ENCODE peak calls at places on chromosomes 3 and 15, in ten cellular contexts. One of them, this sample, is unnamed.

GRCh38 chr3:181711325-181712135 is at the start of gene SOX2:
- DNase-seq in cardiac fibroblast: peak; percentile 39
- DNase-seq in left ventricle myocardium inferior: peak; percentile 35
- DNase-seq in cardiac muscle cell: peak; percentile 42
- DNase-seq in body of pancreas: peak; percentile 58
- DNase-seq in GM13977: peak; percentile 82
- DNase-seq in AG04449: no peak
- DNase-seq in K562: peak; percentile 52
- DNase-seq in SK-N-SH: peak; percentile 98
- DNase-seq in WTC11: peak; percentile 88
- DNase-seq in this sample: peak; percentile 84

GRCh38 chr3:185503467-185503975 is 4.7 kb upstream of the TMEM41A start:
- DNase-seq in body of pancreas: no peak
- DNase-seq in cardiac muscle cell: no peak
- DNase-seq in AG04449: no peak
- DNase-seq in left ventricle myocardium inferior: no peak
- DNase-seq in cardiac fibroblast: no peak
- DNase-seq in K562: peak; percentile 39
- DNase-seq in WTC11: no peak
- DNase-seq in GM13977: no peak
- DNase-seq in SK-N-SH: no peak
- DNase-seq in this sample: no peak

GRCh38 chr3:168071535-168071934 is 24.2 kb downstream of the GOLIM4 start:
- DNase-seq in AG04449: peak; percentile 83
- DNase-seq in K562: no peak
- DNase-seq in left ventricle myocardium inferior: no peak
- DNase-seq in cardiac fibroblast: peak; percentile 70
- DNase-seq in cardiac muscle cell: peak; percentile 68
- DNase-seq in body of pancreas: no peak
- DNase-seq in WTC11: no peak
- DNase-seq in GM13977: no peak
- DNase-seq in SK-N-SH: no peak
- DNase-seq in this sample: no peak

GRCh38 chr15:73620078-73620477 is 13.1 kb downstream of the NPTN start:
- DNase-seq in cardiac muscle cell: no peak
- DNase-seq in SK-N-SH: no peak
- DNase-seq in left ventricle myocardium inferior: no peak
- DNase-seq in body of pancreas: no peak
- DNase-seq in GM13977: no peak
- DNase-seq in AG04449: no peak
- DNase-seq in cardiac fibroblast: no peak
- DNase-seq in WTC11: no peak
- DNase-seq in K562: no peak
- DNase-seq in this sample: no peak

GRCh38 chr3:47542614-47543173 is 29.2 kb upstream of the ELP6 start:
- DNase-seq in left ventricle myocardium inferior: no peak
- DNase-seq in GM13977: no peak
- DNase-seq in K562: peak; percentile 37
- DNase-seq in cardiac muscle cell: peak; percentile 36
- DNase-seq in WTC11: no peak
- DNase-seq in AG04449: no peak
- DNase-seq in SK-N-SH: no peak
- DNase-seq in body of pancreas: peak; percentile 39
- DNase-seq in cardiac fibroblast: peak; percentile 19
- DNase-seq in this sample: no peak

GRCh38 chr3:28022916-28023315 is 218.5 kb upstream of the CMC1 start:
- DNase-seq in WTC11: no peak
- DNase-seq in cardiac fibroblast: no peak
- DNase-seq in SK-N-SH: no peak
- DNase-seq in left ventricle myocardium inferior: no peak
- DNase-seq in GM13977: no peak
- DNase-seq in cardiac muscle cell: no peak
- DNase-seq in AG04449: no peak
- DNase-seq in K562: no peak
- DNase-seq in body of pancreas: no peak
- DNase-seq in this sample: no peak

GRCh38 chr3:43248194-43248593 is 38.1 kb upstream of the SNRK start:
- DNase-seq in WTC11: no peak
- DNase-seq in K562: no peak
- DNase-seq in GM13977: no peak
- DNase-seq in SK-N-SH: no peak
- DNase-seq in left ventricle myocardium inferior: no peak
- DNase-seq in cardiac muscle cell: no peak
- DNase-seq in cardiac fibroblast: no peak
- DNase-seq in body of pancreas: no peak
- DNase-seq in AG04449: no peak
- DNase-seq in this sample: no peak

GRCh38 chr3:108590443-108590842 is 921 bp downstream of the DZIP3 start:
- DNase-seq in SK-N-SH: peak; percentile 2
- DNase-seq in WTC11: no peak
- DNase-seq in cardiac fibroblast: no peak
- DNase-seq in body of pancreas: no peak
- DNase-seq in AG04449: no peak
- DNase-seq in K562: peak; percentile 7
- DNase-seq in cardiac muscle cell: no peak
- DNase-seq in GM13977: peak; percentile 5
- DNase-seq in left ventricle myocardium inferior: no peak
- DNase-seq in this sample: no peak

DNA sequence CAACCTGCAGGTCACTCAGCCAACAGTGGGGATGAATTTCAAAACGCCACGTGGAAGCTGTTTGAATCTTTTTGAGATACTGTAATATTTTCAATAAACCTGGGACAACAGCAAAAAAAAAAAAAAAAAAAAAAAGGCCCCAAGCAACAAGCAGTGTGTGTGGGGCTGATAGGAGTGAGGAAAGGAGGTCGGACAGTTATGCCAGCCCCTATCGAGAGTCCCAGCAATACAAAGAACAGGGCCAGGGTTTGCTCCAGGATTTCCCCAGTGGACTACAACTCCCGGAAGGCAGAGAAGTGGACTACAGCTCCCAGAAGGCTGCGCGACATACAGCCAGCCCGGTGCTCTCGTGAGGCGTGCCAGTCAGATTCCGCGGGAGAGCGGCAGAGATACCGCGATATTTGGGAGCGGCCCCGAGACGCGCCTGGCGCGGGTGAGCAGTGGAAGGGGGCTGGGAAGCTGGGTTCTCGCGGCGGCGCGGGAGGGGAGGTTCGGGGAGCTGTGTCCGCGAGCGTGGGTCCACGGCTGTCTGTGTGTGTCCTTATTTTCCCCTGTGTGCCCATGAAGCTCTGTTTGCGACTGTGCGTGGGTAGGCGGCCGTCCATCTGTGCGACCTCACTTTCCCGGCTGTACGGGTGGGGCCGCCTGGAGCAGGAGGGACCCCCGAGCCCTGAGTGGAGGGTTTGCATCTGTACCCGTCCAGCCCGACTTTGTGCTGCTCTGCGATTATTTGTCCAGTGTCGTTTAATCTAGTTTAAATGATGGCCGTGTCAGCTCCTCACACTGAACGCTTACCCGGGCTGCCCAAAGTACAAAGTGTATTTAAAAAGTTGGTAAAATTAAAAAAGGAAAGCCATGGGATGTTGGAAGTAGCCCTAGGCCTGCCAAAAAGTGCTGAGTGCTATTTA is at the start of gene PPCDC:
- DNase-seq in left ventricle myocardium inferior: peak; percentile 96
- DNase-seq in WTC11: peak; percentile 97
- DNase-seq in cardiac muscle cell: peak; percentile 97
- DNase-seq in body of pancreas: peak; percentile 96
- DNase-seq in K562: peak; percentile 97
- DNase-seq in AG04449: peak; percentile 41
- DNase-seq in cardiac fibroblast: peak; percentile 96
- DNase-seq in SK-N-SH: peak; percentile 97
- DNase-seq in GM13977: peak; percentile 97
- DNase-seq in this sample: peak; percentile 93
- TF ChIP-seq CTCF in left ventricle myocardium inferior: no peak
- TF ChIP-seq CTCF in WTC11: no peak
- TF ChIP-seq CTCF in cardiac muscle cell: no peak
- TF ChIP-seq CTCF in body of pancreas: no peak
- TF ChIP-seq CTCF in K562: no peak
- TF ChIP-seq CTCF in AG04449: no peak
- TF ChIP-seq CTCF in cardiac fibroblast: no peak
- TF ChIP-seq CTCF in SK-N-SH: no peak
- TF ChIP-seq CTCF in GM13977: no peak
- TF ChIP-seq CTCF in this sample: no peak

GRCh38 chr15:86115138-86115801 is 35.6 kb downstream of the AGBL1 start:
- DNase-seq in body of pancreas: no peak
- DNase-seq in left ventricle myocardium inferior: no peak
- DNase-seq in GM13977: no peak
- DNase-seq in cardiac muscle cell: no peak
- DNase-seq in cardiac fibroblast: no peak
- DNase-seq in WTC11: no peak
- DNase-seq in AG04449: no peak
- DNase-seq in SK-N-SH: no peak
- DNase-seq in K562: no peak
- DNase-seq in this sample: no peak
- TF ChIP-seq CTCF in body of pancreas: no peak
- TF ChIP-seq CTCF in left ventricle myocardium inferior: peak; percentile 40
- TF ChIP-seq CTCF in GM13977: no peak
- TF ChIP-seq CTCF in cardiac muscle cell: no peak
- TF ChIP-seq CTCF in cardiac fibroblast: no peak
- TF ChIP-seq CTCF in WTC11: no peak
- TF ChIP-seq CTCF in AG04449: no peak
- TF ChIP-seq CTCF in SK-N-SH: peak; percentile 83
- TF ChIP-seq CTCF in K562: no peak
- TF ChIP-seq CTCF in this sample: peak; percentile 44

GRCh38 chr15:47834093-47834492 is 116.8 kb downstream of the SEMA6D start:
- DNase-seq in cardiac muscle cell: no peak
- DNase-seq in SK-N-SH: no peak
- DNase-seq in WTC11: no peak
- DNase-seq in GM13977: no peak
- DNase-seq in K562: no peak
- DNase-seq in body of pancreas: no peak
- DNase-seq in AG04449: no peak
- DNase-seq in cardiac fibroblast: no peak
- DNase-seq in left ventricle myocardium inferior: no peak
- DNase-seq in this sample: no peak

GRCh38 chr15:47843124-47843663 is 125.9 kb downstream of the SEMA6D start:
- DNase-seq in cardiac muscle cell: no peak
- DNase-seq in K562: no peak
- DNase-seq in body of pancreas: no peak
- DNase-seq in cardiac fibroblast: no peak
- DNase-seq in GM13977: no peak
- DNase-seq in left ventricle myocardium inferior: no peak
- DNase-seq in AG04449: no peak
- DNase-seq in SK-N-SH: no peak
- DNase-seq in WTC11: no peak
- DNase-seq in this sample: no peak

GRCh38 chr15:47844437-47844836 is 127.1 kb downstream of the SEMA6D start:
- DNase-seq in AG04449: no peak
- DNase-seq in cardiac fibroblast: no peak
- DNase-seq in left ventricle myocardium inferior: no peak
- DNase-seq in K562: no peak
- DNase-seq in SK-N-SH: no peak
- DNase-seq in body of pancreas: no peak
- DNase-seq in cardiac muscle cell: no peak
- DNase-seq in GM13977: no peak
- DNase-seq in WTC11: no peak
- DNase-seq in this sample: no peak

GRCh38 chr15:47839233-47839867 is 122.0 kb downstream of the SEMA6D start:
- DNase-seq in WTC11: no peak
- DNase-seq in cardiac muscle cell: no peak
- DNase-seq in SK-N-SH: no peak
- DNase-seq in left ventricle myocardium inferior: no peak
- DNase-seq in cardiac fibroblast: no peak
- DNase-seq in GM13977: no peak
- DNase-seq in AG04449: no peak
- DNase-seq in K562: no peak
- DNase-seq in body of pancreas: no peak
- DNase-seq in this sample: no peak
- TF ChIP-seq CTCF in WTC11: no peak
- TF ChIP-seq CTCF in cardiac muscle cell: no peak
- TF ChIP-seq CTCF in SK-N-SH: no peak
- TF ChIP-seq CTCF in left ventricle myocardium inferior: no peak
- TF ChIP-seq CTCF in cardiac fibroblast: no peak
- TF ChIP-seq CTCF in GM13977: no peak
- TF ChIP-seq CTCF in AG04449: no peak
- TF ChIP-seq CTCF in K562: no peak
- TF ChIP-seq CTCF in body of pancreas: no peak
- TF ChIP-seq CTCF in this sample: no peak

DNA sequence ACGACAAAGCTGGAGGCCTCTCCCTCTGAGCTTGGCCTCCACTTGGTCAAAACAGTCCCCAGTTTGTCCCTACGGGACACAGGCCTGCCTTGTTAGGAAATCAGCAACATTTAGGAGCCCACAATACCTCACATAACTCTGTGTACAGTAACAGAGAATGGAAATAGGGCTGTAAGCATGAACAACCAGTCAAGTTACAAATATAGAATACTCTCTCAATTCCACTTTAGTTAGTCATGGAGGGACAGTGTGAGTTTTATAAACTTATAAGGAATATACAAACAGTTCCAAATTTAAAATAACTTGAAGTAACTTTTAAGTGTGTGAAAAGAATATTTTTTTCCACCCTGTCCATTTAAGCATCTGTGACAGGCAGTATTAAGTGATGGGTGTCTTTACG is 129.4 kb downstream of the PGPEP1L start:
- DNase-seq in left ventricle myocardium inferior: no peak
- DNase-seq in GM13977: no peak
- DNase-seq in body of pancreas: no peak
- DNase-seq in cardiac muscle cell: no peak
- DNase-seq in cardiac fibroblast: no peak
- DNase-seq in K562: no peak
- DNase-seq in AG04449: peak; percentile 79
- DNase-seq in SK-N-SH: no peak
- DNase-seq in WTC11: no peak
- DNase-seq in this sample: no peak
- TF ChIP-seq CTCF in left ventricle myocardium inferior: no peak
- TF ChIP-seq CTCF in GM13977: no peak
- TF ChIP-seq CTCF in body of pancreas: no peak
- TF ChIP-seq CTCF in cardiac muscle cell: no peak
- TF ChIP-seq CTCF in cardiac fibroblast: no peak
- TF ChIP-seq CTCF in K562: no peak
- TF ChIP-seq CTCF in AG04449: no peak
- TF ChIP-seq CTCF in SK-N-SH: no peak
- TF ChIP-seq CTCF in WTC11: no peak
- TF ChIP-seq CTCF in this sample: no peak

This sample was measured in progenitor cell of endocrine pancreas.